ENCODE peak calls at places on chromosome 6, in seven cellular contexts. C is aorta, T is heart left ventricle, I is psoas muscle, X is Peyer's patch, V is lower lobe of right lung, A is PC-9. M is an unnamed sample.
A peak's percentile ranks its signal among the peaks of the same experiment; 100 is the strongest.

GRCh38 chr6:94636780-94637385 is 940.5 kb upstream of the MANEA start:
- DNase-seq in C (no peak), T (no peak), I (no peak), X (no peak), V (no peak), A (peak; percentile 6), M (no peak)

GRCh38 chr6:10081075-10081474 is 333.8 kb downstream of the TFAP2A start:
- DNase-seq in C (no peak), T (no peak), I (no peak), X (no peak), V (no peak), A (no peak), M (no peak)

GRCh38 chr6:155313602-155314091 is 637 bp downstream of the TFB1M start:
- DNase-seq in C (no peak), T (no peak), I (no peak), X (no peak), V (no peak), A (no peak), M (no peak)

GRCh38 chr6:135226537-135226936 is 45.4 kb downstream of the MYB start:
- DNase-seq in C (no peak), T (no peak), I (no peak), X (no peak), V (no peak), A (no peak), M (no peak)

GRCh38 chr6:107108201-107108890 is 7.0 kb downstream of the BEND3 start:
- DNase-seq in C (no peak), T (no peak), I (no peak), X (no peak), V (no peak), A (no peak), M (no peak)

GRCh38 chr6:91407706-91408105 is 820.8 kb upstream of the MAP3K7 start:
- DNase-seq in C (no peak), T (no peak), I (no peak), X (no peak), V (no peak), A (no peak), M (no peak)

GRCh38 chr6:118580585-118581419 is 32.7 kb downstream of the PLN start:
- DNase-seq in C (no peak), T (peak; percentile 51), I (peak; percentile 64), X (no peak), V (no peak), A (no peak), M (peak; percentile 30)

GRCh38 chr6:34891296-34891695 is 2.2 kb downstream of the ANKS1A start:
- DNase-seq in C (no peak), T (no peak), I (no peak), X (no peak), V (no peak), A (no peak), M (no peak)

DNA sequence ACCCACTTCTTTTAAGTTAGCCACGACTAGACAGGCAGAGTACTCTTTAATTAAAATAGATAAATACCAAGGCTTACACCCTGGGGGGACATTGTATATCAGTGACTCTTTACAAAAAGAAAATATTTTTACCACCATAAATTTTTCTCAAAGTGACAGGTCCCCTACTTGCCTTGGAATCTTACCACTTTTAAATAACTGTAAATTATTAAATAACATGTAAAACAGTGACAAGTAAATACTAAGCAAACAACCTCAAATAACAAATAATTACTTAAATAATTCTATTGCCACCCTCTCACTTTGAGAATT is 116.3 kb downstream of the OGFRL1 start:
- DNase-seq in C (no peak), T (no peak), I (no peak), X (no peak), V (no peak), A (no peak), M (no peak)
- H3K4me3 ChIP-seq in C (no peak overlapping the region), T (no peak overlapping the region), I (peak overlapping the region; percentile 46), X (no peak overlapping the region), V (no peak overlapping the region), A (peak overlapping the region; percentile 48), M (no peak overlapping the region)

GRCh38 chr6:71388846-71389543 is 100.4 kb downstream of the OGFRL1 start:
- DNase-seq in C (no peak), T (no peak), I (no peak), X (no peak), V (no peak), A (no peak), M (no peak)

GRCh38 chr6:71392286-71392685 is 103.7 kb downstream of the OGFRL1 start:
- DNase-seq in C (no peak), T (no peak), I (no peak), X (no peak), V (no peak), A (no peak), M (no peak)

GRCh38 chr6:71393471-71393870 is 104.9 kb downstream of the OGFRL1 start:
- DNase-seq in C (no peak), T (no peak), I (no peak), X (no peak), V (no peak), A (no peak), M (no peak)

GRCh38 chr6:71394001-71394432 is 105.4 kb downstream of the OGFRL1 start:
- DNase-seq in C (no peak), T (no peak), I (no peak), X (no peak), V (no peak), A (no peak), M (no peak)

DNA sequence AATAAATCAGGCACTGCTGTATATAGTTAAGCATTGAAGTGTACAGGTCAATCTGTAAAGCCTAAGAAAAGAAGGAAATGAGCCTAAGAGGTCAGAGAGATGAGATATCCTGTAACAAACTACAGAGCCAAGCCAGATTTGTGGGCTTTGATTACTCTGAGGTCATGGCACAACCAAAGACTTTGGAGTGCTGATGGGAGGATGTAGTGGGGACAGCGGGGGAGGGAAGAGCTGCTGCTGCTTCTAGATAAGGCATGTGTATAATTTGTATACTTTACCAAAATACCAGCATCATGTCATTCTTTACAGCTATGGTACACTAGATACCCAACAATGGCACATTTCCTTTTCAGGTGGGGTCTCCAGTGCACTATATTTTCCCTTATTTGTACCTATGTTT is 102.5 kb downstream of the OGFRL1 start:
- DNase-seq in C (no peak), T (no peak), I (no peak), X (no peak), V (no peak), A (no peak), M (no peak)
- H3K27ac ChIP-seq in C (no peak overlapping the region), T (no peak overlapping the region), I (no peak overlapping the region), X (no peak overlapping the region), V (peak overlapping the region; percentile 64), A (no peak overlapping the region), M (no peak overlapping the region)

DNA sequence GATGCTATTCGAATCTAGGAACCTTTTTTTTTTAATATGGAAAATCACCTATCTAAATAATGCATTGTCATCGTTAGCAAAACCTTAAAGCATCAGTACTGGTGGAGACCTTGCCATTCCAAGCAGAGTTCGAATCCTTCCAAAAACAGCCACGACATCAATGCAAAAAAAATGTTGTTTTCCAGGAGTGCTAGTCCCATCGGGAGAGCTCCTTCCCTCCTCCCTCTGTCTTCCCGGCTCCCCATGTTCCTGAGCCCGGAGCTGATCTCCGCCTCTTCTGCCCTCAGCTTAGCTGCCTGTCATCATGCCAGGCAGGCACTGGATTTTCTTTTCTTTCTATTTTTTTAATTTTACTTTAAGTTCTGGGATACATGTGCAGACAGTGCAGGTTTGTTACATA is 153.6 kb upstream of the QKI start:
- DNase-seq in C (no peak), T (no peak), I (no peak), X (no peak), V (no peak), A (no peak), M (no peak)
- H3K4me3 ChIP-seq in C (peak overlapping the region; percentile 31), T (peak overlapping the region; percentile 39), I (peak overlapping the region; percentile 49), X (no peak overlapping the region), V (no peak overlapping the region), A (no peak overlapping the region), M (no peak overlapping the region)

DNA sequence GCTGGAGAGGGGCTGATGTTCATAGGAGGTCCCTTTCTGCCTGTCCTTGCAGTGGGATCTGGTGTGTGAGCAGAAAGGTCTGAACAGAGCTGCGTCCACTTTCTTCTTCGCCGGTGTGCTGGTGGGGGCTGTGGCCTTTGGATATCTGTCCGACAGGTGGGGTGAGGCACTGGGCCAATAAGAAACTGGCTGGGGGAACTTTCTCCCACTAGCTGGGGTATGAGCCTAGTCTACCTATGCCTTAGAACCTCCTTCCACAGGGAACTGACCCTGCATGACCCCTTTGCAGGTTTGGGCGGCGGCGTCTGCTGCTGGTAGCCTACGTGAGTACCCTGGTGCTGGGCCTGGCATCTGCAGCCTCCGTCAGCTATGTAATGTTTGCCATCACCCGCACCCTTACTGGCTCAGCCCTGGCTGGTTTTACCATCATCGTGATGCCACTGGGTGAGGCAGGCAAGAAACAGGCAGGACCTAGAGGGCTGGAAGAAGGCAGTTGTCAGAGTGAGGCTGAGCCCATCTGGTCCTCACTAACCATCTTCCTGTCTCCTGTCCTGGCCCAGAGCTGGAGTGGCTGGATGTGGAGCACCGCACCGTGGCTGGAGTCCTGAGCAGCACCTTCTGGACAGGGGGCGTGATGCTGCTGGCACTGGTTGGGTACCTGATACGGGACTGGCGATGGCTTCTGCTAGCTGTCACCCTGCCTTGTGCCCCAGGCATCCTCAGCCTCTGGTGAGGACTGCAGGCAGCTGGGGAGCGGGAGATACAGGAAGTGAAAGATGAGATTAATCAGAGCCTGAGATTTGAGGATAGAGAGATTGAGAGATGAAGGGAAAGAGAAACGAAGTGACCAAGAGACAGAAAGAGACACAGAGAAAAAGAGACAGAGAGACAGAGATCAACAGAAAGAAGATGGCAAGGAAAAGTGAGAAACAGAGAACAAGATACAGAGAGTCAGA is 1.6 kb downstream of the SLC22A7 start:
- DNase-seq in C (peak; percentile 69), T (no peak), I (no peak), X (no peak), V (no peak), A (no peak), M (no peak)
- H3K27ac ChIP-seq in C (no peak overlapping the region), T (no peak overlapping the region), I (no peak overlapping the region), X (no peak overlapping the region), V (no peak overlapping the region), A (no peak overlapping the region), M (no peak overlapping the region)

GRCh38 chr6:139883776-139884175 is 509.3 kb upstream of the CITED2 start:
- DNase-seq in C (no peak), T (no peak), I (no peak), X (no peak), V (no peak), A (no peak), M (no peak)
- H3K4me3 ChIP-seq in C (no peak overlapping the region), T (no peak overlapping the region), I (peak overlapping the region; percentile 10), X (no peak overlapping the region), V (no peak overlapping the region), A (no peak overlapping the region), M (no peak overlapping the region)

GRCh38 chr6:40720375-40720748 is 133.2 kb upstream of the LRFN2 start:
- DNase-seq in C (no peak), T (no peak), I (no peak), X (no peak), V (no peak), A (no peak), M (no peak)
- H3K27ac ChIP-seq in C (no peak overlapping the region), T (peak overlapping the region; percentile 34), I (no peak overlapping the region), X (no peak overlapping the region), V (peak overlapping the region; percentile 3), A (no peak overlapping the region), M (no peak overlapping the region)

DNA sequence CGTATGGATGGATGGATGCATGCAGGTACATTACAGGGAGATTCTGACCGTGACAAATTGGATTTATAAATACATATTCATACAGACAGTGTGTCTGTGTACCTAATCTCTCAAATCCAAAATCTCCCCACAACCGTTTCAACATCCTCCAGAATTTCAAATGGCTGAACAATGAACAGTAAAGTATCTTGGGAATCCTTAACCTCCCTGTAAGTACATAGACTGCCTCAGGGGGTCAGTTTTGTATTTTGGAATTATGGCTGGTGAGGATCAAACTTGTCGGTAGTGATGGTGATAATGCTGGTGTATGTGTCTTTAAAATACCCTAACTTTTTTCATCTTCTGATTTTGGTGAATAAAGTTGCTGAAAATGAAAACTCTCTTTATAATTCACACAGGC is 246.2 kb downstream of the FOXC1 start:
- DNase-seq in C (no peak), T (no peak), I (no peak), X (no peak), V (no peak), A (no peak), M (no peak)
- H3K4me3 ChIP-seq in C (no peak overlapping the region), T (no peak overlapping the region), I (no peak overlapping the region), X (no peak overlapping the region), V (no peak overlapping the region), A (no peak overlapping the region), M (no peak overlapping the region)

M was measured in AG04450.